ENCODE peak calls at places on chromosomes 2 and 18, in five cellular contexts. Y is NCI-H1694; Q is activated CD4-positive, alpha-beta T cell treated with anti-CD3 and anti-CD28 coated beads, Interleukin-2, amount 50 U/mL, for 24 hours; E is CD8-positive, alpha-beta T cell; D is NCI-H2171. U is an unnamed sample.

GRCh38 chr2:122031544-122032263 is 276.3 kb downstream of the TSN start:
- DNase-seq in D (no peak), Y (no peak), Q (no peak), E (no peak), U (no peak)

GRCh38 chr2:178190938-178191910 is 3.1 kb upstream of the OSBPL6 start:
- DNase-seq in E (no peak), D (no peak), Y (no peak), Q (no peak), U (no peak)

GRCh38 chr2:148754864-148755263 is 110.3 kb downstream of the EPC2 start:
- DNase-seq in Y (no peak), Q (no peak), E (no peak), D (no peak), U (no peak)

GRCh38 chr2:156436477-156437085 is 402 bp downstream of the GPD2 start:
- DNase-seq in D (peak), Y (peak), E (peak), Q (no peak), U (no peak)

GRCh38 chr2:19580830-19581229 is 222.4 kb upstream of the OSR1 start:
- DNase-seq in Q (no peak), Y (no peak), E (no peak), D (no peak), U (no peak)

GRCh38 chr18:35618703-35619102 is 37.2 kb downstream of the GALNT1 start:
- DNase-seq in Y (no peak), D (no peak), Q (no peak), E (no peak), U (no peak)

GRCh38 chr18:35862115-35862640 is 110.3 kb upstream of the RMP24 start:
- DNase-seq in Q (no peak), E (peak), Y (no peak), D (no peak), U (no peak)

GRCh38 chr2:120450196-120450820 is 104.4 kb downstream of the INHBB start:
- DNase-seq in D (no peak), E (no peak), Q (no peak), Y (no peak), U (no peak)

GRCh38 chr2:186909095-186909494 is 60.1 kb upstream of the ZSWIM2 start:
- DNase-seq in D (no peak), E (no peak), Q (no peak), Y (no peak), U (no peak)

GRCh38 chr2:126981476-126981875 is 82.8 kb downstream of the TEX51 start:
- DNase-seq in D (no peak), Q (no peak), Y (no peak), E (no peak), U (peak)

GRCh38 chr2:117786520-117786919 is 28.0 kb upstream of the DDX18 start:
- DNase-seq in D (no peak), E (no peak), Q (no peak), Y (no peak), U (no peak)

GRCh38 chr2:182245963-182246362 is 180.9 kb downstream of the PDE1A start:
- DNase-seq in E (no peak), D (no peak), Q (no peak), Y (no peak), U (no peak)

GRCh38 chr2:183207110-183207509 is 82.9 kb downstream of the NUP35 start:
- DNase-seq in E (no peak), Y (no peak), Q (no peak), D (no peak), U (no peak)

GRCh38 chr2:44100351-44100750 is 68.3 kb upstream of the PPM1B start:
- DNase-seq in E (no peak), D (no peak), Y (no peak), Q (no peak), U (no peak)

GRCh38 chr2:64383881-64384280 is 70.1 kb upstream of the LGALSL start:
- DNase-seq in D (no peak), Y (no peak), Q (no peak), E (no peak), U (no peak)

GRCh38 chr2:198006733-198007132 is 202.3 kb downstream of the PLCL1 start:
- DNase-seq in D (no peak), Q (no peak), E (no peak), Y (no peak), U (no peak)

GRCh38 chr2:231093956-231094355 is 30.9 kb downstream of the HTR2B start:
- DNase-seq in Y (no peak), Q (no peak), D (no peak), E (no peak), U (no peak)

GRCh38 chr18:27361477-27361876 is 176.4 kb upstream of the CHST9 start:
- DNase-seq in E (no peak), Q (no peak), D (no peak), Y (no peak), U (no peak)

GRCh38 chr2:172877826-172878225 is 142.2 kb downstream of the RAPGEF4 start:
- DNase-seq in Q (no peak), E (no peak), Y (no peak), D (no peak), U (no peak)

GRCh38 chr2:215171151-215171550 is 32.7 kb upstream of the ABCA12 start:
- DNase-seq in D (no peak), Q (no peak), E (no peak), Y (no peak), U (no peak)

GRCh38 chr2:16321872-16322271 is 343.8 kb downstream of the CYRIA start:
- DNase-seq in D (no peak), Y (peak), Q (no peak), E (no peak), U (no peak)

GRCh38 chr2:59066787-59067399 is 825.8 kb upstream of the FANCL start:
- DNase-seq in D (no peak), Y (no peak), E (no peak), Q (no peak), U (no peak)

GRCh38 chr2:149768320-149768799 is 180.8 kb upstream of the MMADHC start:
- DNase-seq in Q (no peak), E (no peak), Y (no peak), D (peak), U (no peak)

GRCh38 chr2:172181840-172182239 is 79.1 kb upstream of the DLX2 start:
- DNase-seq in E (no peak), D (no peak), Y (no peak), Q (no peak), U (no peak)

GRCh38 chr18:12011199-12011961 is 30.1 kb downstream of the IMPA2 start:
- DNase-seq in D (no peak), Y (no peak), Q (no peak), E (no peak), U (no peak)

GRCh38 chr18:69935319-69936190 is 12.1 kb downstream of the CD226 start:
- DNase-seq in Q (peak), D (no peak), E (peak), Y (no peak), U (no peak)

GRCh38 chr2:142585785-142586184 is 291.7 kb upstream of the KYNU start:
- DNase-seq in D (no peak), Y (no peak), Q (no peak), E (no peak), U (no peak)

GRCh38 chr2:136068828-136069227 is 49.1 kb downstream of the CXCR4 start:
- DNase-seq in D (no peak), E (no peak), Q (no peak), Y (no peak), U (no peak)

GRCh38 chr2:26245231-26245732 is 543 bp downstream of the HADHB start:
- DNase-seq in Y (no peak), E (no peak), D (peak), Q (peak), U (peak)

GRCh38 chr2:61210332-61210981 is 48.5 kb downstream of the C2orf74 start:
- DNase-seq in Y (no peak), E (no peak), D (no peak), Q (no peak), U (no peak)

GRCh38 chr18:79798999-79799370 is 1.2 kb downstream of the KCNG2 start:
- DNase-seq in E (no peak), Q (no peak), Y (no peak), D (no peak), U (no peak)

GRCh38 chr2:149388120-149388816 is 57.9 kb downstream of the LYPD6 start:
- DNase-seq in Y (no peak), E (no peak), Q (no peak), D (no peak), U (no peak)

GRCh38 chr2:151271824-151272223 is 10.2 kb upstream of the RBM43 start:
- DNase-seq in Q (no peak), D (no peak), Y (no peak), E (no peak), U (no peak)

GRCh38 chr2:186842373-186842772 is 6.6 kb downstream of the ZSWIM2 start:
- DNase-seq in D (no peak), Q (no peak), E (no peak), Y (no peak), U (no peak)

GRCh38 chr18:55781481-55781957 is 193.5 kb upstream of the TCF4 start:
- DNase-seq in E (no peak), Q (no peak), Y (peak), D (peak), U (peak)

GRCh38 chr2:71743995-71744675 is 290.8 kb downstream of the DYSF start:
- DNase-seq in D (no peak), Q (no peak), E (no peak), Y (peak), U (no peak)

U was measured in NCI-H524 treated with DMSO at 0.1 percent for 48 hours.